ENCODE peak calls at places on chromosomes 7 and 10, in six cellular contexts. One of them, this sample, is unnamed.

GRCh38 chr10:97708976-97709745 is 4.4 kb upstream of the MARVELD1 start:
- DNase-seq in lower leg skin: peak
- DNase-seq in transverse colon: peak
- DNase-seq in GM12878: no peak
- DNase-seq in A549: peak
- DNase-seq in IMR-90: peak
- DNase-seq in this sample: peak

GRCh38 chr10:104035107-104035816 is 50.4 kb downstream of the COL17A1 start:
- DNase-seq in lower leg skin: no peak
- DNase-seq in GM12878: no peak
- DNase-seq in transverse colon: no peak
- DNase-seq in A549: no peak
- DNase-seq in IMR-90: no peak
- DNase-seq in this sample: no peak

GRCh38 chr10:117342638-117343037 is 32.6 kb downstream of the PDZD8 start:
- DNase-seq in lower leg skin: no peak
- DNase-seq in transverse colon: no peak
- DNase-seq in IMR-90: peak
- DNase-seq in A549: no peak
- DNase-seq in GM12878: no peak
- DNase-seq in this sample: peak

GRCh38 chr10:80260295-80261243 is 28.9 kb downstream of the MAT1A start:
- DNase-seq in transverse colon: no peak
- DNase-seq in IMR-90: no peak
- DNase-seq in A549: peak
- DNase-seq in lower leg skin: no peak
- DNase-seq in GM12878: no peak
- DNase-seq in this sample: peak

GRCh38 chr10:74167443-74167842 is 16.4 kb downstream of the ADK start:
- DNase-seq in A549: no peak
- DNase-seq in lower leg skin: no peak
- DNase-seq in GM12878: no peak
- DNase-seq in transverse colon: no peak
- DNase-seq in IMR-90: no peak
- DNase-seq in this sample: no peak

GRCh38 chr7:90768301-90768700 is 172.2 kb downstream of the CDK14 start:
- DNase-seq in lower leg skin: no peak
- DNase-seq in GM12878: no peak
- DNase-seq in A549: no peak
- DNase-seq in IMR-90: no peak
- DNase-seq in transverse colon: no peak
- DNase-seq in this sample: no peak

GRCh38 chr10:69994262-69994661 is 58.4 kb upstream of the MACROH2A2 start:
- DNase-seq in GM12878: no peak
- DNase-seq in A549: peak
- DNase-seq in transverse colon: peak
- DNase-seq in lower leg skin: no peak
- DNase-seq in IMR-90: peak
- DNase-seq in this sample: peak

GRCh38 chr10:114754445-114755320 is 66.9 kb upstream of the FHIP2A start:
- DNase-seq in A549: no peak
- DNase-seq in transverse colon: no peak
- DNase-seq in lower leg skin: no peak
- DNase-seq in IMR-90: peak
- DNase-seq in GM12878: no peak
- DNase-seq in this sample: no peak

GRCh38 chr10:52864459-52865106 is 92.0 kb upstream of the MBL2 start:
- DNase-seq in GM12878: no peak
- DNase-seq in transverse colon: no peak
- DNase-seq in A549: no peak
- DNase-seq in lower leg skin: no peak
- DNase-seq in IMR-90: peak
- DNase-seq in this sample: peak

GRCh38 chr7:676972-677385 is 49.5 kb upstream of the DNAAF5 start:
- DNase-seq in lower leg skin: peak
- DNase-seq in A549: no peak
- DNase-seq in GM12878: no peak
- DNase-seq in IMR-90: no peak
- DNase-seq in transverse colon: no peak
- DNase-seq in this sample: no peak

GRCh38 chr7:131692131-131692960 is 135.9 kb upstream of the PODXL start:
- DNase-seq in transverse colon: peak
- DNase-seq in GM12878: no peak
- DNase-seq in A549: peak
- DNase-seq in IMR-90: peak
- DNase-seq in lower leg skin: peak
- DNase-seq in this sample: peak

GRCh38 chr7:66100408-66101050 is 14.1 kb upstream of the CRCP start:
- DNase-seq in transverse colon: no peak
- DNase-seq in GM12878: no peak
- DNase-seq in A549: no peak
- DNase-seq in IMR-90: no peak
- DNase-seq in lower leg skin: no peak
- DNase-seq in this sample: no peak

GRCh38 chr7:66095010-66095409 is 19.4 kb downstream of the ASL start:
- DNase-seq in lower leg skin: no peak
- DNase-seq in GM12878: no peak
- DNase-seq in IMR-90: no peak
- DNase-seq in A549: no peak
- DNase-seq in transverse colon: no peak
- DNase-seq in this sample: no peak

GRCh38 chr7:66099232-66099550 is 15.5 kb upstream of the CRCP start:
- DNase-seq in GM12878: no peak
- DNase-seq in IMR-90: no peak
- DNase-seq in transverse colon: peak
- DNase-seq in A549: no peak
- DNase-seq in lower leg skin: no peak
- DNase-seq in this sample: no peak

GRCh38 chr7:66105263-66105748 is 9.3 kb upstream of the CRCP start:
- DNase-seq in transverse colon: no peak
- DNase-seq in lower leg skin: no peak
- DNase-seq in GM12878: no peak
- DNase-seq in A549: no peak
- DNase-seq in IMR-90: no peak
- DNase-seq in this sample: no peak

DNA sequence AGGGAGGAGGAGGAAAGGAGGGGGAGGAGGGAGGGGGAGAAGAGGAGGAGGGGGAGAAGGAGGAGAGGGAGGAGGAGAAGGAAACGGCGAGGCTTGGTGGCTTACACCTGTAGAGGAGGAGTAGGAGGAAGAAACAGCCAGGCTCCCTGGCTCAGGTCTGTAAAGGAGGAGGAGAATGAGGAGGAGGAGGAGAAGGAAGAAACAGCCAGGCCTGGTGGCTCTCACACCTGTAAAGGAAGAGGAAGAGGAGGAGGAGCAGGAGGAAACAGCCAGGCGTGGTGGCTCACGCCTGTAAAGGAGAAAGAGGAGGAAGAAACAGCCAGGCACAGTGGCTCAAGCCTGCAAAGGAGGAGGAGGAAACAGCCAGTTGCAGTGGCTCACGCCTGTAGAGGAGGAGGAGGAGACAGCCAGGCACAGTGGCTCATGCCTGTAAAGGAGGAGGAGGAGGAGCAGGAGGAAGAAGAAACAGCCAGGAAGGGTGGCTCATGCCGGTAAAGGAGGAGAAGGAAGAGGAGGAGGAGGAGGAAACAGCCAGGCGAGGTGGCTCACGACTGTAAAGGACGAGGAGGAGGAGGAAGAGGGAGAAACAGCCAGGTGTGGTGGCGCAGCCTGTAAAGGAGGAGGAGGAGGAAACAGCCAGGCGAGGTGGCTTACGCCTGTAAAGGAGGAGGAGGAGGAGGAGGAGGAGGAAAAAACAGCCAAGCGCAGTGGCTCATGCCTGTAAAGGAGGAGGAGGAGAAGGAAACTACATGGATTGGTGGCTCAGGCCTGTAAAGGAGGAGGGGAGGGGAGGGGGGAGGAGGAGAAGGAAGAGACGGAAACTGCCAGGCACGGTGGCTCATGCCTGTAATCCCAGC is 14.9 kb upstream of the CRCP start:
- DNase-seq in IMR-90: peak
- DNase-seq in A549: peak
- DNase-seq in lower leg skin: no peak
- DNase-seq in GM12878: no peak
- DNase-seq in transverse colon: peak
- DNase-seq in this sample: no peak
- TF ChIP-seq POLR2A in IMR-90: no peak
- TF ChIP-seq POLR2A in A549: peak
- TF ChIP-seq POLR2A in lower leg skin: no peak
- TF ChIP-seq POLR2A in GM12878: peak
- TF ChIP-seq POLR2A in transverse colon: peak
- TF ChIP-seq POLR2A in this sample: peak

DNA sequence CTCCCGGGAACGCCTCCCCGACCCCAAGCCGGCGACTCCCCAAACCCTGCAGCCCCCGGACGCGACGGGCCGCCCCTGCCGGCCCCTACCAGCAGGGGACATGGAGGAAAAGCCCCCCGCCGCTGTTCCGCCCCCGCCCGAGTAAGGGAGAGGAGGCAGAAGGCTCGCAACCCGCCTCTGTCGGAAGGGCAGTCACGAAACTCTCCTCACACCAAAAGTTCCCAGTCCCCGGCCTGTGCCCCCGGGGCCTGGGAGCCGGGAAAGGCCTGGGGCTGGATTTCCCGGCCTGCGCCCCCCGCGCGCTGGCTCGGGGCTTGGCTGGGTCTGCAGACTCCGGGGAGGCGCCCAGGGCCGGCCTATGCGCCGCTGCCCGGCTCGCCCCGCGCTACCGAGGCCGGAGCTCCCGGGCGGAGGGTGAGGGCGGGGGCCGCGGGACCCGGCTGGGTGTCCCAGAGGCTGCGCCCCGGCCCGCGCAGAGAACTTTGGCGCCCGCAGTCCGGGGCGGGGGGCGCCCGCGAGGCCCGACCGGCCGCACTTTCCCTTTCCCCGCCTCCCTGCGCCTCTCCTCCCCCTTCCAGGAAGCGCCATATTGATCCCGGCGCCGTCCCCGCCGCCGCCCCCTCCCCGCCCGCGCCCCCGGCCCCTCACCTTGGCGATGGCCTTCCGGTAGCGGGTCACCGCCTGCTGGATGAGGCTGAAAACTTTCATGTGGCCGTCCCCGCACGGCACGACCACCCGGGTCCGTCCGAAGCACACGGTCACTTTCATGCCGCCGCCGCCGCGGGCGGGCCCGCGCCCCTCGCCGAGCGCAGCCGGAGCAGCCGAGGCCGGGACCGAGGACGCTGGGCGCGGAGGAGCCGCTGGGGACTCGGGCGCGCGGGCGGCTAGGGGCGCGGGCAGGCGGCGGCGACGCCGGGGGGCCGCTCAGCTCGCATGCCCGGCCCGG is 595 bp downstream of the PARD3 start:
- DNase-seq in lower leg skin: peak
- DNase-seq in IMR-90: peak
- DNase-seq in transverse colon: peak
- DNase-seq in GM12878: no peak
- DNase-seq in A549: peak
- DNase-seq in this sample: peak
- TF ChIP-seq POLR2A in lower leg skin: no peak
- TF ChIP-seq POLR2A in IMR-90: no peak
- TF ChIP-seq POLR2A in transverse colon: no peak
- TF ChIP-seq POLR2A in GM12878: no peak
- TF ChIP-seq POLR2A in A549: no peak
- TF ChIP-seq POLR2A in this sample: no peak

GRCh38 chr7:106863216-106863997 is 1.7 kb upstream of the PIK3CG start:
- DNase-seq in GM12878: no peak
- DNase-seq in A549: no peak
- DNase-seq in transverse colon: no peak
- DNase-seq in lower leg skin: no peak
- DNase-seq in IMR-90: no peak
- DNase-seq in this sample: no peak
- TF ChIP-seq POLR2A in GM12878: no peak
- TF ChIP-seq POLR2A in A549: no peak
- TF ChIP-seq POLR2A in transverse colon: no peak
- TF ChIP-seq POLR2A in lower leg skin: no peak
- TF ChIP-seq POLR2A in IMR-90: no peak
- TF ChIP-seq POLR2A in this sample: no peak

GRCh38 chr7:2876031-2876862 is 32.1 kb upstream of the GNA12 start:
- DNase-seq in IMR-90: peak
- DNase-seq in lower leg skin: no peak
- DNase-seq in GM12878: no peak
- DNase-seq in A549: no peak
- DNase-seq in transverse colon: no peak
- DNase-seq in this sample: peak

GRCh38 chr7:2870471-2870941 is 26.4 kb upstream of the GNA12 start:
- DNase-seq in lower leg skin: peak
- DNase-seq in GM12878: no peak
- DNase-seq in transverse colon: peak
- DNase-seq in IMR-90: peak
- DNase-seq in A549: no peak
- DNase-seq in this sample: peak

GRCh38 chr7:2873146-2873545 is 29.0 kb upstream of the GNA12 start:
- DNase-seq in IMR-90: no peak
- DNase-seq in lower leg skin: no peak
- DNase-seq in GM12878: no peak
- DNase-seq in A549: no peak
- DNase-seq in transverse colon: no peak
- DNase-seq in this sample: no peak

GRCh38 chr7:2872296-2872874 is 28.3 kb upstream of the GNA12 start:
- DNase-seq in transverse colon: no peak
- DNase-seq in lower leg skin: no peak
- DNase-seq in A549: no peak
- DNase-seq in IMR-90: no peak
- DNase-seq in GM12878: no peak
- DNase-seq in this sample: no peak

DNA sequence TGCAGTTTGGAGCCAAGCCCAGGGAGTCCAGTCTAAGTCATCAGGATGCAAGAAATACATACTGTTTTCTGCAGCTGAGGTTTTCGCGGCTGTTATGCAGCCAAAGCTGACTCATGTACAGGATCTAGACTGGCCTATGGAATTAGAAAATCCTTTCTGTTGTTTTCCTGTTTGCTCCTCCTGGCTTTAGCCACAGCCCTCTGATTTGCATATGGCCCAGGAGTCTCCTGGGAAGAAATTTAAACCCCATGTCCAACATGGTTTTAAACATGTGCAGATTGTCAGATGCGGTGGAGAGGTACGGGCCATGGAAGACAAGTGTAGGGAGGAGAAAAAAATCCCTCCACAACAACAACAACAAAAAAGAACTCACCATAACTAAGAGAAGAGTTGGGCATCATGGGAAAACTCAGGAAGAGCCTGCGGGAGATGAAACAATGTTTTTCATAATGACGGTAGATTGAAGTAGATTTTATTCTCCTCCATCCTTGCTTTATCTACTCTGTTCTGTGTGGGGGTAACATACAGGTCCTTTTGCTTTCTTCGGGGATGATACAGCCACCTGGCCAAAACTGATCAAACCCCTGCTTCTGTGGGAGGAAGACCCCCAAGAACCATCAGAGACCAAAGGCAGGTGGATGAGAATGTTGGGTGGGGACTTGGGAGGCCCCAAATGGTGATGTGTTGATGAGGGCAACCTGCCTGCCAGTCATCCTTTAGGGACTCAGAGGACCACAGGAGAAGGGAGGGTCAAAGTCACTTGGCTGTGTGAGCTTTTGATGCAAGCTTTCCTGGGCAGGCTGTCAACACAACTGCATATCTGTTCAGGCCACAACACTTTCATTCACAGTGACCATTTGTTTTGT is 29.8 kb upstream of the GNA12 start:
- DNase-seq in GM12878: no peak
- DNase-seq in transverse colon: no peak
- DNase-seq in IMR-90: peak
- DNase-seq in A549: peak
- DNase-seq in lower leg skin: no peak
- DNase-seq in this sample: peak
- TF ChIP-seq POLR2A in GM12878: peak
- TF ChIP-seq POLR2A in transverse colon: no peak
- TF ChIP-seq POLR2A in IMR-90: peak
- TF ChIP-seq POLR2A in A549: peak
- TF ChIP-seq POLR2A in lower leg skin: no peak
- TF ChIP-seq POLR2A in this sample: peak

This sample was measured in H54.